ENCODE peak calls at places on chromosomes 1 and 21, in nine cellular contexts. T is tibial artery, H is ascending aorta, N is GM23338, E is IMR-90, A is WERI-Rb-1, O is neural progenitor cell, P is mesendoderm, S is psoas muscle. V is an unnamed sample.

GRCh38 chr1:169043823-169044222 is 62.7 kb upstream of the ATP1B1 start:
- DNase-seq in T (no peak), H (no peak), N (no peak), E (no peak), A (no peak), O (no peak), P (no peak), S (no peak), V (no peak)

GRCh38 chr1:85322655-85323054 is 46.2 kb upstream of the BCL10 start:
- DNase-seq in T (no peak), H (no peak), N (no peak), E (peak; percentile 59), A (no peak), O (no peak), P (no peak), S (no peak), V (no peak)

GRCh38 chr1:211675230-211676105 is at the start of gene NEK2:
- DNase-seq in T (peak; percentile 86), H (peak; percentile 69), N (peak; percentile 99), E (peak; percentile 90), A (peak; percentile 99), O (peak; percentile 99), P (peak; percentile 100), S (peak; percentile 88), V (peak; percentile 82)

GRCh38 chr21:26194326-26194725 is 23.8 kb upstream of the APP start:
- DNase-seq in T (no peak), H (no peak), N (no peak), E (no peak), A (no peak), O (no peak), P (no peak), S (no peak), V (no peak)

GRCh38 chr1:13828454-13829151 is 128.6 kb downstream of the PRDM2 start:
- DNase-seq in T (peak; percentile 35), H (no peak), N (peak; percentile 87), E (no peak), A (peak; percentile 71), O (peak; percentile 59), P (peak; percentile 79), S (peak; percentile 67), V (no peak)

GRCh38 chr1:170533331-170533730 is 1.4 kb downstream of the GORAB start:
- DNase-seq in T (no peak), H (no peak), N (no peak), E (peak; percentile 70), A (no peak), O (no peak), P (no peak), S (no peak), V (no peak)

GRCh38 chr1:61978866-61979265 is 215.8 kb upstream of the L1TD1 start:
- DNase-seq in T (no peak), H (no peak), N (no peak), E (no peak), A (no peak), O (no peak), P (no peak), S (no peak), V (no peak)

GRCh38 chr1:109201123-109201703 is 12.5 kb upstream of the SARS1 start:
- DNase-seq in T (no peak), H (no peak), N (peak; percentile 90), E (peak; percentile 96), A (peak; percentile 76), O (peak; percentile 84), P (peak; percentile 78), S (peak; percentile 54), V (peak; percentile 77)

GRCh38 chr1:37845049-37845646 is 14.2 kb downstream of the MTF1 start:
- DNase-seq in T (no peak), H (no peak), N (no peak), E (no peak), A (no peak), O (no peak), P (no peak), S (no peak), V (no peak)

GRCh38 chr1:115322631-115323030 is 15.4 kb downstream of the NGF start:
- DNase-seq in T (no peak), H (no peak), N (no peak), E (peak; percentile 66), A (no peak), O (no peak), P (no peak), S (no peak), V (no peak)

GRCh38 chr1:209404577-209404976 is 178.9 kb upstream of the CAMK1G start:
- DNase-seq in T (no peak), H (no peak), N (no peak), E (no peak), A (no peak), O (peak; percentile 19), P (no peak), S (no peak), V (no peak)

GRCh38 chr21:45309069-45309521 is 21.4 kb upstream of the POFUT2 start:
- DNase-seq in T (peak; percentile 89), H (peak; percentile 8), N (peak; percentile 91), E (peak; percentile 64), A (peak; percentile 82), O (peak; percentile 82), P (peak; percentile 79), S (peak; percentile 78), V (peak; percentile 36)

GRCh38 chr1:40915581-40915980 is 53.4 kb upstream of the CITED4 start:
- DNase-seq in T (no peak), H (no peak), N (no peak), E (no peak), A (no peak), O (no peak), P (no peak), S (no peak), V (no peak)

GRCh38 chr1:112304151-112304550 is 91.9 kb upstream of the CTTNBP2NL start:
- DNase-seq in T (no peak), H (no peak), N (no peak), E (no peak), A (peak; percentile 85), O (no peak), P (peak; percentile 49), S (no peak), V (no peak)

GRCh38 chr1:9630331-9631081 is 21.0 kb upstream of the PIK3CD start:
- DNase-seq in T (no peak), H (no peak), N (no peak), E (no peak), A (no peak), O (no peak), P (no peak), S (no peak), V (no peak)

GRCh38 chr1:231931146-231931545 is 304.6 kb downstream of the DISC1 start:
- DNase-seq in T (no peak), H (no peak), N (no peak), E (no peak), A (no peak), O (no peak), P (no peak), S (no peak), V (no peak)

GRCh38 chr1:25460020-25460419 is 29.3 kb downstream of the MACO1 start:
- DNase-seq in T (no peak), H (no peak), N (no peak), E (no peak), A (no peak), O (no peak), P (no peak), S (no peak), V (no peak)

GRCh38 chr1:25462732-25463131 is 32.0 kb downstream of the MACO1 start:
- DNase-seq in T (no peak), H (no peak), N (no peak), E (no peak), A (no peak), O (no peak), P (no peak), S (no peak), V (no peak)

GRCh38 chr1:25456502-25456901 is 25.8 kb downstream of the MACO1 start:
- DNase-seq in T (no peak), H (no peak), N (no peak), E (no peak), A (no peak), O (no peak), P (no peak), S (no peak), V (no peak)

GRCh38 chr1:25458550-25459298 is 28.0 kb downstream of the MACO1 start:
- DNase-seq in T (no peak), H (no peak), N (no peak), E (peak; percentile 48), A (no peak), O (no peak), P (no peak), S (no peak), V (no peak)

GRCh38 chr1:25461783-25462182 is 31.1 kb downstream of the MACO1 start:
- DNase-seq in T (no peak), H (no peak), N (no peak), E (no peak), A (no peak), O (no peak), P (no peak), S (no peak), V (no peak)
- H3K36me3 ChIP-seq in T (no peaks in the 10 kb centered on the region), H (peaks cover 13% of the 10 kb centered on the region), N (no peaks in the 10 kb centered on the region), E (peaks cover 13% of the 10 kb centered on the region), A (peaks cover 73% of the 10 kb centered on the region), O (no peaks in the 10 kb centered on the region), P (peaks cover 6% of the 10 kb centered on the region), S (peaks cover 35% of the 10 kb centered on the region), V (peaks cover 24% of the 10 kb centered on the region)

DNA sequence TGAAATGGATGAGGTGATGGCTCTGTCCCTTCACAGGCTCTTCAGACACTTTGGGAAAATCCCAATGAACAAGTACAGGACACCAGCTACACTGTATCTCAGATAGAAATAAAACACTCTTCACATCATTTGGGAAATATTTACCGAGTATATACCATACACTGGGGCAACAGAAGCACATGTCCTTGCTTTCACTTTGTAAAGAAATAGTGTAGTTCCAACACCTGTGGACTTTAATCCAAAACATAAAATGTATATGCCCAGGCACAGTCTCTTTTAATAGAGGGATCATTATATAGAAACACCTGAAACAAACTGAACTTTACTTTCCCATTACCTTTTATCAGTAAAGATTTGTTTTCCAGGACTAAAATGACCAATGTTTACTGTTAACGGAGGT is 14.0 kb downstream of the SOD1 start:
- DNase-seq in T (no peak), H (no peak), N (no peak), E (no peak), A (no peak), O (no peak), P (no peak), S (no peak), V (no peak)
- H3K36me3 ChIP-seq in T (peaks cover 20% of the 10 kb centered on the region), H (peaks cover 9% of the 10 kb centered on the region), N (no peaks in the 10 kb centered on the region), E (peaks cover 13% of the 10 kb centered on the region), A (peaks cover 45% of the 10 kb centered on the region), O (peaks cover 5% of the 10 kb centered on the region), P (peaks cover 1% of the 10 kb centered on the region), S (peaks cover 44% of the 10 kb centered on the region), V (peaks cover 40% of the 10 kb centered on the region)

GRCh38 chr1:44412591-44412990 is 7.5 kb downstream of the RNF220 start:
- DNase-seq in T (no peak), H (no peak), N (no peak), E (no peak), A (no peak), O (no peak), P (no peak), S (no peak), V (no peak)
- H3K36me3 ChIP-seq in T (no peaks in the 10 kb centered on the region), H (no peaks in the 10 kb centered on the region), N (peaks cover 3% of the 10 kb centered on the region), E (no peaks in the 10 kb centered on the region), A (no peaks in the 10 kb centered on the region), O (no peaks in the 10 kb centered on the region), P (no peaks in the 10 kb centered on the region), S (no peaks in the 10 kb centered on the region), V (no peaks in the 10 kb centered on the region)

DNA sequence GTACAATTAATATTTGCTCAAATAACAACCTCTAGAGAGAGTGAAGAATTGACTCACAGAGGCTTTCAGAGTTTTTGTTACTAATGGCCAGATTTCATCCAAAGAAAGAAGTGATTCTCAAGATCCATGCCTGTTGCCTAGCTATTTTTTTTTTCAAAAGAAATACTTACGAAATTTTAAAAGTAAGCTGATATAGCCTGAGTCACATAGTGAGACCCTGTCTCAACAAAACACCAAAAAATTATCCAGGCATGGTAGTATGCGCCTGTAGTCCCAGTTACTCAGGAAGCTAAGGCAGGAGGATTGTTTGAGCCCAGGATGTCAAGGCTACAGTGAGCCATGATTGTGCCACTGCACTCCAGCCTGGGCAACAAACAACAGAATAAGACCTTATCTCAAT is 14.6 kb downstream of the PALMD start:
- DNase-seq in T (no peak), H (no peak), N (no peak), E (no peak), A (no peak), O (no peak), P (no peak), S (no peak), V (no peak)
- H3K36me3 ChIP-seq in T (no peaks in the 10 kb centered on the region), H (no peaks in the 10 kb centered on the region), N (no peaks in the 10 kb centered on the region), E (no peaks in the 10 kb centered on the region), A (no peaks in the 10 kb centered on the region), O (no peaks in the 10 kb centered on the region), P (no peaks in the 10 kb centered on the region), S (peaks cover 32% of the 10 kb centered on the region), V (no peaks in the 10 kb centered on the region)

V was measured in RWPE2.